ENCODE peak calls at places on chromosomes 6 and 20, in five cellular contexts. One of them, this sample, is unnamed.

GRCh38 chr20:5796369-5797040 is 46.3 kb downstream of the SHLD1 start:
- DNase-seq in dorsolateral prefrontal cortex: no peak
- DNase-seq in psoas muscle: no peak
- DNase-seq in HFF-Myc: no peak
- DNase-seq in WERI-Rb-1: no peak
- DNase-seq in this sample: no peak

GRCh38 chr6:128491643-128492206 is 28.7 kb downstream of the PTPRK start:
- DNase-seq in WERI-Rb-1: no peak
- DNase-seq in HFF-Myc: no peak
- DNase-seq in dorsolateral prefrontal cortex: no peak
- DNase-seq in psoas muscle: no peak
- DNase-seq in this sample: no peak

GRCh38 chr20:37179671-37180524 is 550 bp upstream of the MROH8 start:
- DNase-seq in HFF-Myc: no peak
- DNase-seq in psoas muscle: no peak
- DNase-seq in WERI-Rb-1: no peak
- DNase-seq in dorsolateral prefrontal cortex: no peak
- DNase-seq in this sample: peak; percentile 36

GRCh38 chr20:33933469-33933909 is 60.2 kb upstream of the RALY start:
- DNase-seq in psoas muscle: peak; percentile 75
- DNase-seq in HFF-Myc: no peak
- DNase-seq in dorsolateral prefrontal cortex: peak; percentile 41
- DNase-seq in WERI-Rb-1: peak; percentile 54
- DNase-seq in this sample: peak; percentile 68

GRCh38 chr6:166958926-166959861 is 2.8 kb upstream of the RNASET2 start:
- DNase-seq in psoas muscle: no peak
- DNase-seq in dorsolateral prefrontal cortex: no peak
- DNase-seq in HFF-Myc: no peak
- DNase-seq in WERI-Rb-1: no peak
- DNase-seq in this sample: no peak

GRCh38 chr20:14264869-14265268 is 72.5 kb downstream of the FLRT3 start:
- DNase-seq in dorsolateral prefrontal cortex: no peak
- DNase-seq in psoas muscle: no peak
- DNase-seq in WERI-Rb-1: no peak
- DNase-seq in HFF-Myc: peak; percentile 2
- DNase-seq in this sample: no peak

GRCh38 chr6:50699086-50699886 is 14.0 kb upstream of the TFAP2D start:
- DNase-seq in WERI-Rb-1: peak; percentile 40
- DNase-seq in dorsolateral prefrontal cortex: no peak
- DNase-seq in HFF-Myc: no peak
- DNase-seq in psoas muscle: no peak
- DNase-seq in this sample: no peak

GRCh38 chr6:84623956-84624680 is 140.3 kb downstream of the TBX18 start:
- DNase-seq in WERI-Rb-1: no peak
- DNase-seq in psoas muscle: no peak
- DNase-seq in dorsolateral prefrontal cortex: no peak
- DNase-seq in HFF-Myc: no peak
- DNase-seq in this sample: no peak

GRCh38 chr6:152356659-152357058 is 280.5 kb downstream of the SYNE1 start:
- DNase-seq in WERI-Rb-1: peak; percentile 37
- DNase-seq in HFF-Myc: no peak
- DNase-seq in psoas muscle: no peak
- DNase-seq in dorsolateral prefrontal cortex: no peak
- DNase-seq in this sample: peak; percentile 61

GRCh38 chr6:153083869-153084268 is 47.2 kb downstream of the RGS17 start:
- DNase-seq in HFF-Myc: no peak
- DNase-seq in WERI-Rb-1: no peak
- DNase-seq in psoas muscle: no peak
- DNase-seq in dorsolateral prefrontal cortex: no peak
- DNase-seq in this sample: no peak

GRCh38 chr20:36145877-36146707 is 8.4 kb upstream of the EPB41L1 start:
- DNase-seq in HFF-Myc: no peak
- DNase-seq in WERI-Rb-1: peak; percentile 78
- DNase-seq in psoas muscle: peak; percentile 73
- DNase-seq in dorsolateral prefrontal cortex: no peak
- DNase-seq in this sample: no peak

GRCh38 chr6:43047998-43048397 is 5.7 kb downstream of the CUL7 start:
- DNase-seq in WERI-Rb-1: no peak
- DNase-seq in dorsolateral prefrontal cortex: no peak
- DNase-seq in HFF-Myc: no peak
- DNase-seq in psoas muscle: no peak
- DNase-seq in this sample: no peak

GRCh38 chr20:17295151-17295726 is 68.4 kb downstream of the PCSK2 start:
- DNase-seq in dorsolateral prefrontal cortex: no peak
- DNase-seq in psoas muscle: no peak
- DNase-seq in HFF-Myc: no peak
- DNase-seq in WERI-Rb-1: no peak
- DNase-seq in this sample: no peak

GRCh38 chr6:163782436-163783003 is 368.0 kb downstream of the QKI start:
- DNase-seq in psoas muscle: no peak
- DNase-seq in WERI-Rb-1: no peak
- DNase-seq in HFF-Myc: no peak
- DNase-seq in dorsolateral prefrontal cortex: no peak
- DNase-seq in this sample: peak; percentile 52

GRCh38 chr6:148440877-148441453 is 98.3 kb downstream of the SASH1 start:
- DNase-seq in dorsolateral prefrontal cortex: no peak
- DNase-seq in psoas muscle: peak; percentile 75
- DNase-seq in WERI-Rb-1: peak; percentile 53
- DNase-seq in HFF-Myc: peak; percentile 83
- DNase-seq in this sample: no peak

GRCh38 chr6:150293423-150294280 is 75.2 kb upstream of the IYD start:
- DNase-seq in dorsolateral prefrontal cortex: no peak
- DNase-seq in HFF-Myc: no peak
- DNase-seq in psoas muscle: no peak
- DNase-seq in WERI-Rb-1: no peak
- DNase-seq in this sample: no peak

GRCh38 chr20:9837634-9838033 is 1.2 kb downstream of the PAK5 start:
- DNase-seq in psoas muscle: no peak
- DNase-seq in HFF-Myc: no peak
- DNase-seq in dorsolateral prefrontal cortex: no peak
- DNase-seq in WERI-Rb-1: no peak
- DNase-seq in this sample: no peak

DNA sequence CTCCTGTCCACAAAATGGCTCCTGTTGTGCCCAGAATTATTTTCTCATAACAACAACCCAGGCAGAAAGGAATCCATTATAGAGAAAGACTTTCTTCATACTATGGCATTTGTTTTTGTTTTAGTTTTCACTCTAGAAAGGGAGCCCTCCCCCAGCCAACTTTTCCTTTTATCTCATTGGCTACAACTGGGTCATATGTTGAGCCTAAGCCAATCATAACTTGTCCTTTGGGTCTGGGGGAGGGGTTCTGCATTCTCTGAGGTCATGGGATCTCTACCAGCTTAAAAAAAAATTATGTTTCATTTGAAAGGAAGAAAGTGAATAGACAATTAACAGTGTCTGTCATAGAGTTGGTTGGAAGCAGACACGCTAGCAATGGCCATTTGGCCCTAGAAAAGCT is 177.6 kb downstream of the AIG1 start:
- DNase-seq in psoas muscle: no peak
- DNase-seq in HFF-Myc: no peak
- DNase-seq in WERI-Rb-1: no peak
- DNase-seq in dorsolateral prefrontal cortex: no peak
- DNase-seq in this sample: no peak
- H3K4me3 ChIP-seq in psoas muscle: no peak overlapping the region
- H3K4me3 ChIP-seq in HFF-Myc: no peak overlapping the region
- H3K4me3 ChIP-seq in WERI-Rb-1: no peak overlapping the region
- H3K4me3 ChIP-seq in dorsolateral prefrontal cortex: no peak overlapping the region
- H3K4me3 ChIP-seq in this sample: no peak overlapping the region

GRCh38 chr6:155080876-155081845 is 86.0 kb downstream of the TIAM2 start:
- DNase-seq in dorsolateral prefrontal cortex: no peak
- DNase-seq in HFF-Myc: no peak
- DNase-seq in psoas muscle: no peak
- DNase-seq in WERI-Rb-1: peak; percentile 37
- DNase-seq in this sample: no peak
- H3K4me3 ChIP-seq in dorsolateral prefrontal cortex: no peak overlapping the region
- H3K4me3 ChIP-seq in HFF-Myc: no peak overlapping the region
- H3K4me3 ChIP-seq in psoas muscle: no peak overlapping the region
- H3K4me3 ChIP-seq in WERI-Rb-1: no peak overlapping the region
- H3K4me3 ChIP-seq in this sample: no peak overlapping the region

GRCh38 chr20:4721719-4722118 is at the start of gene PRND:
- DNase-seq in dorsolateral prefrontal cortex: no peak
- DNase-seq in HFF-Myc: no peak
- DNase-seq in psoas muscle: no peak
- DNase-seq in WERI-Rb-1: no peak
- DNase-seq in this sample: no peak
- H3K4me3 ChIP-seq in dorsolateral prefrontal cortex: no peak within 1 kb of the TSS
- H3K4me3 ChIP-seq in HFF-Myc: no peak within 1 kb of the TSS
- H3K4me3 ChIP-seq in psoas muscle: peak within 1 kb of the TSS; percentile 8
- H3K4me3 ChIP-seq in WERI-Rb-1: no peak within 1 kb of the TSS
- H3K4me3 ChIP-seq in this sample: no peak within 1 kb of the TSS

DNA sequence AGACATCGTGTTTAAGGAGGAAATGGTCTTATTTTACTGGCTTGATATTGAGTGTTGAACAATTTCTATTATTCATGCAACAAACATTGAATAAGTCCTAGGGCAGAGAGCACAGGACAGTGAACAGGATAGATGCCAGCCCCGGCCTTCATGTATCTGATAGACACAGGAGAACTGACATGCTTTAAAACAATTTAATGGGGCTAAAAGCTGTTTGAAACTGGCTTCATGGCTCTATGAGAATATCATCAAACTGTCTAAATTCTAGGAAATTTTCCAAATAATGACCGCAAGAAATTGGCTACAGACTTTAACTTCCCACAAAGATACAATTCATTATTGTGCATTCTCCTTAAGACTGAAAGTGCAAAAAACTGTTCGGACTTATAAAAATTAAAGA is 69.0 kb downstream of the ID4 start:
- DNase-seq in HFF-Myc: no peak
- DNase-seq in psoas muscle: no peak
- DNase-seq in dorsolateral prefrontal cortex: no peak
- DNase-seq in WERI-Rb-1: no peak
- DNase-seq in this sample: no peak
- H3K4me3 ChIP-seq in HFF-Myc: no peak overlapping the region
- H3K4me3 ChIP-seq in psoas muscle: no peak overlapping the region
- H3K4me3 ChIP-seq in dorsolateral prefrontal cortex: no peak overlapping the region
- H3K4me3 ChIP-seq in WERI-Rb-1: no peak overlapping the region
- H3K4me3 ChIP-seq in this sample: no peak overlapping the region

GRCh38 chr6:106518748-106519147 is 110.5 kb downstream of the RTN4IP1 start:
- DNase-seq in HFF-Myc: no peak
- DNase-seq in WERI-Rb-1: no peak
- DNase-seq in dorsolateral prefrontal cortex: no peak
- DNase-seq in psoas muscle: no peak
- DNase-seq in this sample: no peak

GRCh38 chr6:106520711-106521367 is 108.5 kb downstream of the RTN4IP1 start:
- DNase-seq in dorsolateral prefrontal cortex: no peak
- DNase-seq in HFF-Myc: no peak
- DNase-seq in psoas muscle: no peak
- DNase-seq in WERI-Rb-1: no peak
- DNase-seq in this sample: peak; percentile 85

GRCh38 chr6:106516629-106517028 is 112.7 kb downstream of the RTN4IP1 start:
- DNase-seq in HFF-Myc: no peak
- DNase-seq in dorsolateral prefrontal cortex: no peak
- DNase-seq in psoas muscle: no peak
- DNase-seq in WERI-Rb-1: no peak
- DNase-seq in this sample: no peak

GRCh38 chr6:106519460-106520394 is 109.6 kb downstream of the RTN4IP1 start:
- DNase-seq in HFF-Myc: peak; percentile 91
- DNase-seq in WERI-Rb-1: no peak
- DNase-seq in psoas muscle: peak; percentile 59
- DNase-seq in dorsolateral prefrontal cortex: no peak
- DNase-seq in this sample: peak; percentile 92

GRCh38 chr6:106517699-106518098 is 111.6 kb downstream of the RTN4IP1 start:
- DNase-seq in dorsolateral prefrontal cortex: no peak
- DNase-seq in WERI-Rb-1: no peak
- DNase-seq in psoas muscle: no peak
- DNase-seq in HFF-Myc: no peak
- DNase-seq in this sample: peak; percentile 67
- H3K4me3 ChIP-seq in dorsolateral prefrontal cortex: no peak overlapping the region
- H3K4me3 ChIP-seq in WERI-Rb-1: no peak overlapping the region
- H3K4me3 ChIP-seq in psoas muscle: no peak overlapping the region
- H3K4me3 ChIP-seq in HFF-Myc: no peak overlapping the region
- H3K4me3 ChIP-seq in this sample: no peak overlapping the region

GRCh38 chr6:16670617-16671051 is 90.6 kb downstream of the ATXN1 start:
- DNase-seq in WERI-Rb-1: no peak
- DNase-seq in dorsolateral prefrontal cortex: no peak
- DNase-seq in HFF-Myc: no peak
- DNase-seq in psoas muscle: no peak
- DNase-seq in this sample: no peak
- H3K4me3 ChIP-seq in WERI-Rb-1: no peak overlapping the region
- H3K4me3 ChIP-seq in dorsolateral prefrontal cortex: no peak overlapping the region
- H3K4me3 ChIP-seq in HFF-Myc: no peak overlapping the region
- H3K4me3 ChIP-seq in psoas muscle: no peak overlapping the region
- H3K4me3 ChIP-seq in this sample: no peak overlapping the region

GRCh38 chr20:53767206-53767924 is 173.7 kb upstream of the ZNF217 start:
- DNase-seq in WERI-Rb-1: no peak
- DNase-seq in HFF-Myc: no peak
- DNase-seq in dorsolateral prefrontal cortex: no peak
- DNase-seq in psoas muscle: no peak
- DNase-seq in this sample: no peak

GRCh38 chr20:53763707-53764415 is 170.2 kb upstream of the ZNF217 start:
- DNase-seq in HFF-Myc: no peak
- DNase-seq in dorsolateral prefrontal cortex: no peak
- DNase-seq in psoas muscle: no peak
- DNase-seq in WERI-Rb-1: no peak
- DNase-seq in this sample: no peak

GRCh38 chr20:53760025-53760441 is 166.4 kb upstream of the ZNF217 start:
- DNase-seq in WERI-Rb-1: no peak
- DNase-seq in psoas muscle: no peak
- DNase-seq in HFF-Myc: no peak
- DNase-seq in dorsolateral prefrontal cortex: no peak
- DNase-seq in this sample: no peak

GRCh38 chr20:53768329-53768728 is 174.7 kb upstream of the ZNF217 start:
- DNase-seq in psoas muscle: no peak
- DNase-seq in HFF-Myc: no peak
- DNase-seq in dorsolateral prefrontal cortex: no peak
- DNase-seq in WERI-Rb-1: no peak
- DNase-seq in this sample: no peak

DNA sequence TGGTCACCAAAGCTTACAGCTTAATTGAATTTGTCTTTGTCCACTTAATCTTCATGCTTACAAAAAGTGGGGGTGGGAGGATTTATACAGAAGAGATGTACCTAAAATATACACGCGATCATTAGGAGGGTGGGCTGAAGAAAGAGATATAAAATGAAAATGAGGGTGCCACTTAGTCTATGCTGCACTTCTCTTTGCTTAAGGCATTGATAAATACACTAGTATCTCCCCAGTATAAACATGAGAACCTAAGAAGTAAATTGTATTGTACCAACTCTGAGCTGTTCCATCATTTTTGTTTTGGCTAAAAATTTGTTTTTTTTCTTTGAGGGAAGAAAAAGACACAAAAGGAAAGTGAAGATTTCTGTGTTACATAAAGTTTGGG is 170.8 kb upstream of the ZNF217 start:
- DNase-seq in psoas muscle: no peak
- DNase-seq in dorsolateral prefrontal cortex: no peak
- DNase-seq in WERI-Rb-1: no peak
- DNase-seq in HFF-Myc: no peak
- DNase-seq in this sample: no peak
- H3K4me3 ChIP-seq in psoas muscle: no peak overlapping the region
- H3K4me3 ChIP-seq in dorsolateral prefrontal cortex: peak overlapping the region; percentile 32
- H3K4me3 ChIP-seq in WERI-Rb-1: no peak overlapping the region
- H3K4me3 ChIP-seq in HFF-Myc: no peak overlapping the region
- H3K4me3 ChIP-seq in this sample: no peak overlapping the region

DNA sequence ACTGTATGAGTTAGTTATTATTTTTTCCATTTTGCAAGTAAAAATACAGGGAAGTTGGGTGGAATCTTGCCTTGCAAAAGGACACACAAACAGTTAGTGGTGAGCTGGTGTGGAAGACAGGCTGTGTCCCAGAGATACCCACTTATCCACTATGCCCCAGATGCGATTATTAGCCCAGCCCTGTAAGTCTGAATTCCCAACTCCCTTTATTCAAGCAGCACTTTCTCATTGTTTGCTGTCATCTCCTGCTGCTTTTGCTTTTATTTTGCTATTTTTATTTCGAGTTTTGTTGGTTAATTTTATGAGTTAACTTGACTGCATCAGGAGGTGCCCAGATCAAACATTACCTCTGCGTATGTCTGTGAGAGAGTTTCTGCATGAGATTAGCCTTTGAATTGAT is 239.4 kb downstream of the DOK5 start:
- DNase-seq in HFF-Myc: no peak
- DNase-seq in dorsolateral prefrontal cortex: no peak
- DNase-seq in WERI-Rb-1: no peak
- DNase-seq in psoas muscle: no peak
- DNase-seq in this sample: no peak
- H3K4me3 ChIP-seq in HFF-Myc: no peak overlapping the region
- H3K4me3 ChIP-seq in dorsolateral prefrontal cortex: no peak overlapping the region
- H3K4me3 ChIP-seq in WERI-Rb-1: no peak overlapping the region
- H3K4me3 ChIP-seq in psoas muscle: no peak overlapping the region
- H3K4me3 ChIP-seq in this sample: no peak overlapping the region

This sample was measured in HL-60.